ENCODE peak calls at places on chromosomes 4 and X, in four cellular contexts. G is upper lobe of right lung; O is foreskin keratinocyte; I is CD4-positive, alpha-beta T cell. E is an unnamed sample.

GRCh38 chr4:144873591-144873990 is 224.4 kb downstream of the ANAPC10 start:
- DNase-seq in G (no peak), I (no peak), O (no peak), E (no peak)

GRCh38 chr4:25861951-25862410 is 807 bp downstream of the SEL1L3 start:
- DNase-seq in O (no peak), I (no peak), G (no peak), E (no peak)

GRCh38 chrX:117751155-117751554 is 365.5 kb downstream of the KLHL13 start:
- DNase-seq in I (no peak), O (no peak), G (no peak), E (no peak)

GRCh38 chr4:128386761-128387599 is 99.4 kb upstream of the PGRMC2 start:
- DNase-seq in O (peak), G (peak), I (no peak), E (peak)

GRCh38 chr4:74934016-74934821 is 1.3 kb downstream of the PARM1 start:
- DNase-seq in I (no peak), O (peak), G (peak), E (no peak)

GRCh38 chrX:135432881-135433521 is 11.3 kb downstream of the SMIM10L2A start:
- DNase-seq in G (peak), I (no peak), O (no peak), E (no peak)

GRCh38 chr4:56038763-56039162 is 90.0 kb downstream of the CEP135 start:
- DNase-seq in O (no peak), I (no peak), G (no peak), E (no peak)

GRCh38 chr4:142707397-142707796 is 138.7 kb downstream of the INPP4B start:
- DNase-seq in I (no peak), O (no peak), G (no peak), E (no peak)

GRCh38 chrX:70032797-70033196 is 16.9 kb downstream of the AWAT2 start:
- DNase-seq in G (no peak), O (no peak), I (no peak), E (no peak)

GRCh38 chr4:25065451-25065850 is 34.7 kb upstream of the LGI2 start:
- DNase-seq in G (no peak), I (no peak), O (no peak), E (no peak)

GRCh38 chr4:164197556-164197955 is 556.4 kb upstream of the SMIM31 start:
- DNase-seq in O (no peak), G (no peak), I (no peak), E (no peak)

GRCh38 chr4:173214661-173215060 is 46.0 kb downstream of the GALNT7 start:
- DNase-seq in G (no peak), O (peak), I (no peak), E (no peak)

GRCh38 chr4:111717916-111718315 is 427.3 kb upstream of the FAM241A start:
- DNase-seq in O (no peak), G (no peak), I (no peak), E (no peak)

GRCh38 chrX:31124536-31124935 is 52.7 kb upstream of the FTHL17 start:
- DNase-seq in O (no peak), G (no peak), I (no peak), E (no peak)

DNA sequence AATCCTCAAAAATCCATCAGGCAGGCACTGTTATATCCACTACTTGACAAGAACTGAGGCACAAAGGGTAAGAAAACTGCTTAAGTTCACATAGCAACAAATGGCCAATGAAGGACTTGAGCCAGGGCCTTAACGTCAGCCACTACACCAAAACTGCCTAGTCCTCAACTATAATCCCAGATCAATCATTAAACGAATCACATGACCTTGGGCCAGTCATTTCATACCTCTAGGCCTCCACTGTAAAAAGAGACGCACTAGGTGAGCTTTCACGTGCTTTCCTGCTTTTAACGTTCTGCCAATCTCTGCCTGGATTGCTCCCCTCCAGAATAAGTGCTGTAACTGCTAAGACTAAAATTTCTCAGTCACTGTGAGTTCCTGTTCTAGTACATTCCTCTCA is 54.7 kb downstream of the RHOXF2B start:
- DNase-seq in I (no peak), G (no peak), O (no peak), E (no peak)
- H3K27ac ChIP-seq in I (no peak), G (no peak), O (no peak), E (no peak)

GRCh38 chr4:112896326-112896892 is 153.0 kb upstream of the ANK2 start:
- DNase-seq in G (no peak), I (no peak), O (no peak), E (no peak)

GRCh38 chr4:112895785-112896184 is 153.7 kb upstream of the ANK2 start:
- DNase-seq in G (no peak), I (no peak), O (peak), E (peak)

GRCh38 chr4:112897548-112897947 is 151.9 kb upstream of the ANK2 start:
- DNase-seq in I (no peak), O (no peak), G (no peak), E (no peak)

GRCh38 chr4:112894480-112894879 is 155.0 kb upstream of the ANK2 start:
- DNase-seq in I (no peak), O (no peak), G (no peak), E (no peak)

DNA sequence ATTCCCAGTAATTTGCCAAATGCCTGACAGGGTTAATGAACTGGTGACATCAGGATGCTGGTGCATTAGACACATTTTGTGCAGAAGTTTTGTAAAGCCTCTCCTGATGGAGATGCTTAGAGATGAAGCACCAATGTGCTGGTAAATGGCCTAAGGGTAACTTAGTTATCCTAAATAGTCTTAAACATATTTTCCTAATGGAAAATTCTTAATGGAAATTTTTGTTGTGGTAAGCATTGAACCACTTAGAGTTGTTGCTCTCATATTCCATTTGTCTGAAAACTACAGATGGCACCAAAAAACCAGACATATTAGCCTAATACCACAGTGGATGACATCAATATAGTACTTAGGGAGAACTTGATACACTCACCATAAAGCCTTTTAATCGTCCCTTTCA is 154.5 kb upstream of the ANK2 start:
- DNase-seq in G (no peak), O (no peak), I (no peak), E (no peak)
- H3K27ac ChIP-seq in G (no peak), O (no peak), I (no peak), E (no peak)

DNA sequence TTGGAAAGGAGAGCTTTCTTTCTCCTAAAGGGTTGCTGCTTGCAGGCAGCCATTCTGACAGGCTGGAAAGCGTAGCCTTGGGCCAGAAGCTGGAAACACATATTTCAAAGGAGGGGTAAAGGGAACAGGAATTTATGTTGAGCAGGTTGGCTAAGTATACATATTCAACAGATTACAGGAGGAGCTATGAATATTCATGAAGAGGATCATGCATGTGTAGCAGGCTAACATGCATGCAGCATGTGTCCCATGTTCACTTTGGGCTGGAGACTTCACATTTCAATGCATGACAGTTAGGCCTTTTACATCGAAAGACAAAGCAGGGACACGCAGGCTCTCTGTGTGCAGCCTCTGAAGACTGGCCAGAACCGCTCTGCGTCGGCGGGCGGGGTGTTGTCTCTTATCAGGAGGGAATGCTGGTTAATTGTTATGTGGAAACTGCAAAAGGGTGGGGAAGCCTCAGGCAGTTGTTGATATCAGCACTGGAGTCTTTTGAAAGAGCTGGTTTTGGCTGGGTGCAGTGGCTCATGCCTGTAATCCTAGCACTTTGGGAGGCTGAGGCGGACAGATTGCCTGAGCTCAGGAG is 31.5 kb downstream of the CASP3 start:
- DNase-seq in G (no peak), O (peak), I (no peak), E (no peak)
- H3K27ac ChIP-seq in G (no peak), O (no peak), I (no peak), E (no peak)

GRCh38 chrX:18591834-18592233 is 80.1 kb downstream of the RS1 start:
- DNase-seq in G (no peak), I (no peak), O (no peak), E (no peak)

GRCh38 chrX:18596096-18596495 is 75.8 kb downstream of the RS1 start:
- DNase-seq in I (no peak), G (peak), O (no peak), E (no peak)

GRCh38 chrX:18598413-18598812 is 73.5 kb downstream of the RS1 start:
- DNase-seq in I (no peak), G (no peak), O (no peak), E (no peak)

GRCh38 chrX:18594079-18594478 is 77.8 kb downstream of the RS1 start:
- DNase-seq in G (no peak), I (no peak), O (no peak), E (no peak)
- H3K27ac ChIP-seq in G (no peak), I (no peak), O (no peak), E (no peak)

GRCh38 chr4:67700119-67700873 is 659 bp downstream of the UBA6 start:
- DNase-seq in I (no peak), O (no peak), G (no peak), E (no peak)

GRCh38 chr4:67704843-67705242 is 3.9 kb upstream of the UBA6 start:
- DNase-seq in O (no peak), I (no peak), G (no peak), E (no peak)

GRCh38 chr4:67700874-67701850 is at the start of gene UBA6:
- DNase-seq in O (peak), I (peak), G (peak), E (peak)

GRCh38 chr4:67699603-67700002 is 1.4 kb downstream of the UBA6 start:
- DNase-seq in G (no peak), O (no peak), I (no peak), E (no peak)

GRCh38 chr4:67702166-67702565 is 1.2 kb upstream of the UBA6 start:
- DNase-seq in I (no peak), O (no peak), G (no peak), E (no peak)
- H3K27ac ChIP-seq in I (no peak), O (peak), G (no peak), E (peak)

GRCh38 chr4:80343887-80344286 is 8.4 kb downstream of the CFAP299 start:
- DNase-seq in G (no peak), I (no peak), O (no peak), E (no peak)

GRCh38 chr4:80336582-80336981 is 1.1 kb downstream of the CFAP299 start:
- DNase-seq in I (no peak), O (no peak), G (peak), E (no peak)

GRCh38 chr4:80335226-80335553 is 340 bp upstream of the CFAP299 start:
- DNase-seq in G (no peak), I (no peak), O (no peak), E (no peak)

GRCh38 chr4:80335554-80336358 is at the start of gene CFAP299:
- DNase-seq in G (peak), I (no peak), O (peak), E (peak)

GRCh38 chr4:80340036-80340435 is 4.5 kb downstream of the CFAP299 start:
- DNase-seq in G (no peak), I (no peak), O (no peak), E (no peak)
- H3K27ac ChIP-seq in G (no peak), I (no peak), O (no peak), E (no peak)

GRCh38 chrX:115214151-115214550 is 19.7 kb downstream of the LRCH2 start:
- DNase-seq in G (no peak), I (no peak), O (no peak), E (no peak)
- H3K27ac ChIP-seq in G (no peak), I (no peak), O (no peak), E (no peak)

GRCh38 chr4:4853371-4853823 is 6.1 kb upstream of the MSX1 start:
- DNase-seq in G (no peak), I (no peak), O (no peak), E (no peak)
- H3K27ac ChIP-seq in G (no peak), I (no peak), O (no peak), E (no peak)

E was measured in epithelial cell of prostate.